ENCODE peak calls at places on chromosomes 1 and 21, in ten cellular contexts. R is esophagus squamous epithelium, N is left ventricle myocardium inferior, U is mammary epithelial cell, C is IMR-90, P is substantia nigra, A is fibroblast of lung, L is caudate nucleus, I is thoracic aorta, Q is GM23248. O is an unnamed sample.

GRCh38 chr1:34831721-34832246 is 27.8 kb downstream of the SMIM12 start:
- DNase-seq in L (no peak), Q (no peak), C (no peak), A (no peak), U (no peak), N (no peak), P (no peak), R (no peak), I (no peak), O (no peak)

GRCh38 chr1:1781526-1781903 is 3.2 kb upstream of the NADK start:
- DNase-seq in I (no peak), A (no peak), C (no peak), L (no peak), R (no peak), P (no peak), U (no peak), Q (peak), N (no peak), O (no peak)

GRCh38 chr1:212044851-212045250 is 9.3 kb downstream of the DTL start:
- DNase-seq in A (no peak), C (no peak), I (no peak), L (no peak), Q (no peak), N (no peak), P (no peak), R (no peak), U (no peak), O (no peak)

GRCh38 chr21:37368536-37369279 is 2.1 kb downstream of the DYRK1A start:
- DNase-seq in I (no peak), U (peak), R (no peak), L (no peak), Q (peak), P (no peak), N (no peak), C (peak), A (peak), O (no peak)

GRCh38 chr1:109762821-109763645 is 690 bp downstream of the EPS8L3 start:
- DNase-seq in N (peak), A (peak), Q (peak), C (peak), U (peak), I (no peak), L (no peak), P (no peak), R (no peak), O (peak)

GRCh38 chr1:168887381-168887780 is 158.4 kb upstream of the DPT start:
- DNase-seq in U (no peak), A (no peak), C (no peak), P (no peak), I (no peak), R (no peak), Q (no peak), L (no peak), N (no peak), O (no peak)

GRCh38 chr1:222815367-222815765 is 527 bp downstream of the DISP1 start:
- DNase-seq in Q (peak), P (no peak), U (peak), C (no peak), N (no peak), A (no peak), I (peak), R (no peak), L (no peak), O (no peak)

GRCh38 chr1:166974647-166975345 is 544 bp downstream of the ILDR2 start:
- DNase-seq in N (no peak), C (no peak), L (no peak), Q (no peak), U (no peak), P (peak), A (no peak), I (no peak), R (no peak), O (no peak)

GRCh38 chr1:224498574-224499170 is 64.1 kb upstream of the WDR26 start:
- DNase-seq in R (no peak), L (no peak), U (peak), Q (peak), A (peak), I (no peak), N (no peak), P (no peak), C (peak), O (no peak)

GRCh38 chr1:65148548-65149390 is 766 bp downstream of the AK4 start:
- DNase-seq in I (no peak), N (peak), A (peak), L (no peak), R (no peak), C (peak), P (no peak), Q (peak), U (peak), O (peak)

GRCh38 chr1:33617451-33617850 is 145.0 kb downstream of the ZSCAN20 start:
- DNase-seq in I (no peak), N (no peak), U (no peak), P (no peak), Q (no peak), L (no peak), R (no peak), A (no peak), C (no peak), O (no peak)

GRCh38 chr1:244273845-244274619 is 177.7 kb downstream of the ADSS2 start:
- DNase-seq in U (peak), R (no peak), I (peak), L (no peak), A (peak), P (no peak), N (peak), Q (peak), C (peak), O (peak)

GRCh38 chr1:157360021-157360390 is 192.3 kb downstream of the FCRL5 start:
- DNase-seq in C (no peak), U (no peak), I (no peak), Q (no peak), R (no peak), P (no peak), N (no peak), A (no peak), L (no peak), O (no peak)

GRCh38 chr1:214360525-214361164 is 79.7 kb downstream of the SMYD2 start:
- DNase-seq in P (no peak), N (no peak), Q (no peak), A (no peak), U (no peak), L (no peak), C (no peak), I (no peak), R (no peak), O (no peak)

GRCh38 chr1:98322966-98323365 is 338.6 kb upstream of the SNX7 start:
- DNase-seq in C (peak), L (no peak), I (no peak), A (no peak), U (no peak), P (no peak), N (no peak), R (no peak), Q (peak), O (no peak)

GRCh38 chr1:162697140-162697895 is 65.1 kb downstream of the DDR2 start:
- DNase-seq in C (no peak), A (no peak), L (no peak), Q (no peak), U (no peak), I (no peak), R (no peak), P (no peak), N (no peak), O (no peak)

GRCh38 chr1:147837845-147838363 is 64.7 kb upstream of the GJA8 start:
- DNase-seq in N (no peak), C (no peak), A (no peak), P (no peak), U (no peak), R (no peak), L (no peak), Q (no peak), I (no peak), O (no peak)

GRCh38 chr1:20351911-20352675 is 61.4 kb downstream of the VWA5B1 start:
- DNase-seq in C (no peak), P (no peak), Q (no peak), A (no peak), L (no peak), I (no peak), R (no peak), N (no peak), U (no peak), O (no peak)

GRCh38 chr1:113276507-113276906 is 113.8 kb upstream of the MAGI3 start:
- DNase-seq in U (no peak), I (no peak), R (no peak), L (no peak), C (no peak), P (no peak), A (no peak), Q (no peak), N (no peak), O (no peak)

GRCh38 chr1:29122987-29123870 is 474 bp downstream of the TMEM200B start:
- DNase-seq in R (no peak), L (no peak), P (no peak), I (no peak), U (no peak), C (peak), A (peak), N (peak), Q (peak), O (no peak)

GRCh38 chr1:208781391-208782035 is 537.3 kb upstream of the PLXNA2 start:
- DNase-seq in P (no peak), A (no peak), C (no peak), I (no peak), L (no peak), U (no peak), N (no peak), Q (no peak), R (no peak), O (no peak)

GRCh38 chr1:20706841-20707240 is 11.0 kb downstream of the KIF17 start:
- DNase-seq in U (no peak), P (no peak), L (no peak), C (no peak), A (no peak), Q (no peak), N (no peak), I (no peak), R (no peak), O (no peak)

GRCh38 chr1:237851209-237851845 is 39.4 kb downstream of the ZP4 start:
- DNase-seq in P (peak), U (peak), R (no peak), C (peak), I (no peak), Q (peak), L (no peak), A (peak), N (no peak), O (no peak)

GRCh38 chr1:156079762-156080597 is 2.3 kb downstream of the MEX3A start:
- DNase-seq in C (no peak), U (no peak), P (no peak), A (no peak), Q (no peak), L (no peak), I (no peak), N (no peak), R (no peak), O (no peak)

GRCh38 chr1:246144931-246145330 is 362.1 kb downstream of the SMYD3 start:
- DNase-seq in A (no peak), Q (no peak), I (no peak), C (no peak), N (no peak), P (no peak), L (no peak), U (no peak), R (no peak), O (no peak)

GRCh38 chr1:178506669-178507068 is 6.2 kb upstream of the TEX35 start:
- DNase-seq in Q (no peak), P (no peak), N (no peak), A (no peak), C (no peak), U (no peak), I (no peak), L (no peak), R (no peak), O (no peak)

GRCh38 chr1:26434161-26434752 is 2.1 kb downstream of the DHDDS start:
- DNase-seq in I (no peak), R (no peak), U (peak), Q (no peak), P (no peak), A (no peak), N (no peak), C (no peak), L (no peak), O (no peak)

GRCh38 chr1:152244576-152244975 is 20.6 kb upstream of the HRNR start:
- DNase-seq in N (no peak), Q (peak), I (no peak), U (peak), L (no peak), C (no peak), A (no peak), R (no peak), P (no peak), O (no peak)

GRCh38 chr1:220990417-220991337 is 111.4 kb downstream of the HLX start:
- DNase-seq in I (no peak), A (peak), C (peak), R (no peak), N (no peak), P (no peak), U (peak), L (no peak), Q (peak), O (no peak)

GRCh38 chr1:1353389-1354151 is 4.4 kb upstream of the DVL1 start:
- DNase-seq in N (no peak), R (no peak), P (no peak), Q (no peak), C (no peak), L (no peak), I (no peak), U (no peak), A (no peak), O (no peak)

GRCh38 chr1:238396140-238396539 is 505.4 kb upstream of the ZP4 start:
- DNase-seq in U (no peak), P (no peak), A (no peak), I (no peak), L (no peak), Q (no peak), R (no peak), C (no peak), N (no peak), O (no peak)

GRCh38 chr1:214379254-214379970 is 98.5 kb downstream of the SMYD2 start:
- DNase-seq in L (no peak), N (no peak), R (no peak), I (no peak), C (no peak), P (no peak), U (no peak), A (no peak), Q (no peak), O (no peak)

GRCh38 chr21:16587141-16587570 is 857.4 kb downstream of the USP25 start:
- DNase-seq in R (no peak), P (peak), Q (peak), A (peak), C (peak), I (no peak), N (peak), U (peak), L (peak), O (peak)

GRCh38 chr1:185626344-185626743 is 107.8 kb upstream of the HMCN1 start:
- DNase-seq in R (no peak), L (no peak), Q (no peak), U (no peak), P (no peak), A (no peak), C (no peak), I (no peak), N (no peak), O (no peak)

GRCh38 chr1:17718136-17718535 is 37.0 kb upstream of the ACTL8 start:
- DNase-seq in L (no peak), I (no peak), P (no peak), R (no peak), N (no peak), U (no peak), Q (no peak), A (no peak), C (no peak), O (no peak)

GRCh38 chr1:119882172-119883029 is 13.9 kb downstream of the ADAM30 start:
- DNase-seq in L (no peak), C (peak), Q (peak), P (no peak), A (no peak), I (no peak), U (no peak), N (no peak), R (no peak), O (no peak)

GRCh38 chr1:32448773-32449456 is 16.0 kb upstream of the ZBTB8B start:
- DNase-seq in C (no peak), L (no peak), A (no peak), N (no peak), Q (peak), P (no peak), U (no peak), I (no peak), R (no peak), O (no peak)

DNA sequence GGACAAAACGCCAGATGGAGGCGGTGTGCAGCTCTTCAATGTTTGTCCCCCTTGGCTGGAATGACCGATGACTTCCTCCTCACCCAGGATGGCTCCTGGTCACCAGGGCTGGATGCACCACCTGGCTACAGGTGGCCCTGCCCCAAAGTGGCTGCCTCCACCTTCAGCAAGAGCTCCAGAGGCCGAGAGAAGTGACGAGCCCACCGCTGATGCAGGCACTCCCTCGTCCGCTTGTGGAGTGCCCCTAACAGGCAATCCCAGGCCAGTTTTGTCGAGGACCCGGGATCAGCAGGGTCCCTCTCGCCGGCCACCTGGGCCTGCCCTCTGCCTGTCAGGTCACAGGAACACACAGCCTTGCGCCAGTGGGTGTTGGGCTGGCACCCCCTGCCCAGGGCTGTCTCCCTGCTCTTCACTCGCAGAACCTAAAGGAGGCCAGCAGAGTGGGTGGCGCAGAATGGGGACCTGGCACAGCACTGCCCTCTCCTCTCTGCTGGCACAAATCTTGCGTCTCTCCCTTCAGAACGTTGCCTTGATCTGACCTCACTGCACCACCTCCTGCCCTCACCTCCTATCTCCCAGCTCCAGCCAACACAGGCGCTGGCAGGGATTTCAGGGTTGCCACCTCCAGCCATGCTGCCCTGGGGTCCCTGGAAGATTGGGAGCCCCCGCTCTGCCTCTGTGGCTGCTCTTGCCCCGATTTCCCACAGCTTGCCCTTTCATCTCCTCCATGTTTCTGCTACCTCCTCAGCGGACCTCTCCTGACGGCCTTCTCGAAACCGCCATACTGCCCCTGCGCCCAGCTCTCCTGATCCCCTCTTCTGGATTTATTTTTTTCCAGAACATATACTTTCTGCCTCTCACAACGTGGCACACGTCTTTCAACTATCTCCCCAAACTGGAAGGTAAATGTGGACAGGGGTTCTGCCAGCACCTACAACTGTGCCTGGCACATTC is 38.6 kb downstream of the SLC45A1 start:
- DNase-seq in U (no peak), N (no peak), A (no peak), Q (no peak), L (no peak), I (no peak), C (no peak), R (no peak), P (no peak), O (no peak)
- H3K27ac ChIP-seq in U (no peak), N (peak), A (no peak), Q (no peak), L (no peak), I (no peak), C (no peak), R (peak), P (no peak), O (no peak)

GRCh38 chr1:206000641-206001339 is 2.4 kb downstream of the RAB7B start:
- DNase-seq in R (no peak), L (no peak), Q (peak), I (no peak), N (no peak), U (peak), C (peak), A (no peak), P (no peak), O (no peak)
- H3K27ac ChIP-seq in R (peak), L (no peak), Q (peak), I (no peak), N (no peak), U (peak), C (peak), A (peak), P (no peak), O (no peak)

GRCh38 chr1:200099040-200099439 is 71.5 kb downstream of the NR5A2 start:
- DNase-seq in Q (peak), U (no peak), I (no peak), A (peak), P (no peak), N (peak), C (no peak), L (no peak), R (no peak), O (no peak)
- H3K27ac ChIP-seq in Q (no peak), U (no peak), I (no peak), A (no peak), P (no peak), N (peak), C (no peak), L (no peak), R (peak), O (no peak)

GRCh38 chr21:42474982-42475381 is 21.0 kb downstream of the RSPH1 start:
- DNase-seq in P (no peak), I (no peak), C (no peak), U (peak), Q (no peak), N (no peak), A (no peak), R (no peak), L (no peak), O (no peak)

GRCh38 chr21:42474043-42474831 is 21.8 kb downstream of the RSPH1 start:
- DNase-seq in R (no peak), I (no peak), L (no peak), C (no peak), A (no peak), P (no peak), N (no peak), Q (peak), U (peak), O (peak)

GRCh38 chr21:42471716-42472330 is 24.2 kb downstream of the RSPH1 start:
- DNase-seq in Q (no peak), R (no peak), U (no peak), I (no peak), P (no peak), A (no peak), N (no peak), L (no peak), C (no peak), O (peak)

GRCh38 chr21:42472521-42472920 is 23.5 kb downstream of the RSPH1 start:
- DNase-seq in U (no peak), Q (no peak), A (no peak), L (no peak), N (no peak), I (no peak), R (no peak), C (no peak), P (no peak), O (peak)

GRCh38 chr21:42473495-42474042 is 22.5 kb downstream of the RSPH1 start:
- DNase-seq in A (no peak), P (no peak), R (no peak), I (no peak), L (no peak), U (no peak), N (no peak), C (no peak), Q (no peak), O (no peak)
- H3K27ac ChIP-seq in A (no peak), P (no peak), R (peak), I (no peak), L (no peak), U (peak), N (no peak), C (no peak), Q (no peak), O (no peak)

GRCh38 chr21:44802396-44803153 is 955 bp upstream of the UBE2G2 start:
- DNase-seq in U (no peak), P (no peak), R (no peak), N (no peak), C (no peak), I (no peak), Q (peak), L (no peak), A (peak), O (no peak)
- H3K27ac ChIP-seq in U (peak), P (no peak), R (peak), N (peak), C (peak), I (no peak), Q (peak), L (no peak), A (peak), O (no peak)

DNA sequence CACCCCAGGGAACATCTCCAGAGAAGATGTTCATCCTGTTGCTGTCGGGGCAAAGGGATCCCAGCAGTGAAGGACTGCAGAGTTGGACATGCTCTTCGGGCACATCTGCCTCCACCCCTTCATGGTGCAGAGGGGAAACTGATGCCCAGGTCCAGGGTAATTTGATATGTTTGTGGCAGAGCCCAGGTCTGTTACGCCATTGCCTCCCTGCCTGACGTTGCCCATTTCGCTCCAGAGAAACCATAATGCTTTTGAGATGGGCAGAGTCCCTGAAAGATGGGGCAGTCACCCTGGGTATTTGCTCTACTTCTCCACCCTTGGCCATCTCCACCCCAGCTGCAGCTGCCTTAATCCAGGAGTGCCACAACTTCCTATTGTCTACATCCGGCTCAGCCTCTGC is 290.4 kb upstream of the POU3F1 start:
- DNase-seq in I (no peak), N (no peak), U (no peak), L (no peak), R (no peak), P (no peak), Q (no peak), A (no peak), C (no peak), O (no peak)
- H3K27ac ChIP-seq in I (no peak), N (no peak), U (no peak), L (no peak), R (no peak), P (no peak), Q (no peak), A (no peak), C (no peak), O (no peak)

O was measured in right lobe of liver.